ENCODE peak calls at places on chromosomes 1 and 21, in four cellular contexts. One of them, this sample, is unnamed.

GRCh38 chr1:83033682-83034081 is 965.2 kb downstream of the TTLL7 start:
- DNase-seq in lower leg skin: no peak
- DNase-seq in transverse colon: no peak
- DNase-seq in neural crest cell: no peak
- DNase-seq in this sample: no peak

GRCh38 chr1:54585181-54586066 is 37.4 kb downstream of the ACOT11 start:
- DNase-seq in neural crest cell: no peak
- DNase-seq in lower leg skin: no peak
- DNase-seq in transverse colon: no peak
- DNase-seq in this sample: no peak

GRCh38 chr1:78383923-78384322 is 106.9 kb upstream of the PTGFR start:
- DNase-seq in lower leg skin: no peak
- DNase-seq in transverse colon: no peak
- DNase-seq in neural crest cell: no peak
- DNase-seq in this sample: no peak

GRCh38 chr1:231216515-231216914 is 24.5 kb upstream of the GNPAT start:
- DNase-seq in lower leg skin: no peak
- DNase-seq in transverse colon: peak
- DNase-seq in neural crest cell: no peak
- DNase-seq in this sample: no peak

GRCh38 chr1:112060266-112060665 is 70.8 kb upstream of the KCND3 start:
- DNase-seq in lower leg skin: no peak
- DNase-seq in neural crest cell: no peak
- DNase-seq in transverse colon: no peak
- DNase-seq in this sample: no peak

GRCh38 chr1:224392411-224393249 is 36.0 kb downstream of the CNIH4 start:
- DNase-seq in transverse colon: no peak
- DNase-seq in neural crest cell: no peak
- DNase-seq in lower leg skin: no peak
- DNase-seq in this sample: no peak

GRCh38 chr21:21158376-21158918 is 160.2 kb downstream of the NCAM2 start:
- DNase-seq in lower leg skin: no peak
- DNase-seq in transverse colon: no peak
- DNase-seq in neural crest cell: no peak
- DNase-seq in this sample: no peak

GRCh38 chr1:178126790-178127189 is 32.9 kb downstream of the RASAL2 start:
- DNase-seq in lower leg skin: peak
- DNase-seq in transverse colon: no peak
- DNase-seq in neural crest cell: no peak
- DNase-seq in this sample: no peak

GRCh38 chr1:160759740-160760139 is 20.7 kb downstream of the SLAMF7 start:
- DNase-seq in neural crest cell: no peak
- DNase-seq in transverse colon: no peak
- DNase-seq in lower leg skin: no peak
- DNase-seq in this sample: no peak

GRCh38 chr1:36760081-36760480 is 274.2 kb downstream of the GRIK3 start:
- DNase-seq in lower leg skin: no peak
- DNase-seq in neural crest cell: no peak
- DNase-seq in transverse colon: no peak
- DNase-seq in this sample: no peak

GRCh38 chr1:820962-821361 is 102.8 kb upstream of the SAMD11 start:
- DNase-seq in lower leg skin: no peak
- DNase-seq in transverse colon: no peak
- DNase-seq in neural crest cell: no peak
- DNase-seq in this sample: no peak

GRCh38 chr1:156241926-156242325 is at the start of gene BGLAP:
- DNase-seq in neural crest cell: no peak
- DNase-seq in transverse colon: no peak
- DNase-seq in lower leg skin: no peak
- DNase-seq in this sample: no peak

GRCh38 chr21:16180613-16181012 is 450.8 kb downstream of the USP25 start:
- DNase-seq in lower leg skin: no peak
- DNase-seq in transverse colon: no peak
- DNase-seq in neural crest cell: no peak
- DNase-seq in this sample: no peak

GRCh38 chr21:28342229-28342810 is 650.4 kb downstream of the LTN1 start:
- DNase-seq in neural crest cell: no peak
- DNase-seq in transverse colon: no peak
- DNase-seq in lower leg skin: no peak
- DNase-seq in this sample: no peak

GRCh38 chr1:64163972-64164371 is 39.5 kb upstream of the UBE2U start:
- DNase-seq in lower leg skin: no peak
- DNase-seq in transverse colon: no peak
- DNase-seq in neural crest cell: no peak
- DNase-seq in this sample: no peak
- TF ChIP-seq CTCF in lower leg skin: no peak
- TF ChIP-seq CTCF in transverse colon: no peak
- TF ChIP-seq CTCF in neural crest cell: peak
- TF ChIP-seq CTCF in this sample: no peak

GRCh38 chr1:227901906-227902640 is 45.7 kb downstream of the WNT9A start:
- DNase-seq in transverse colon: no peak
- DNase-seq in neural crest cell: no peak
- DNase-seq in lower leg skin: no peak
- DNase-seq in this sample: no peak
- TF ChIP-seq CTCF in transverse colon: no peak
- TF ChIP-seq CTCF in neural crest cell: no peak
- TF ChIP-seq CTCF in lower leg skin: no peak
- TF ChIP-seq CTCF in this sample: no peak

GRCh38 chr1:203985676-203986075 is 87.2 kb upstream of the SOX13 start:
- DNase-seq in lower leg skin: no peak
- DNase-seq in transverse colon: no peak
- DNase-seq in neural crest cell: no peak
- DNase-seq in this sample: no peak

GRCh38 chr1:203990118-203990517 is 82.8 kb upstream of the SOX13 start:
- DNase-seq in transverse colon: no peak
- DNase-seq in neural crest cell: no peak
- DNase-seq in lower leg skin: no peak
- DNase-seq in this sample: no peak

GRCh38 chr1:203986887-203987461 is 85.9 kb upstream of the SOX13 start:
- DNase-seq in neural crest cell: no peak
- DNase-seq in lower leg skin: no peak
- DNase-seq in transverse colon: no peak
- DNase-seq in this sample: no peak

GRCh38 chr1:203985044-203985443 is 87.9 kb upstream of the SOX13 start:
- DNase-seq in lower leg skin: no peak
- DNase-seq in transverse colon: no peak
- DNase-seq in neural crest cell: no peak
- DNase-seq in this sample: no peak
- TF ChIP-seq CTCF in lower leg skin: no peak
- TF ChIP-seq CTCF in transverse colon: no peak
- TF ChIP-seq CTCF in neural crest cell: no peak
- TF ChIP-seq CTCF in this sample: no peak

GRCh38 chr21:44360174-44360573 is 6.8 kb downstream of the TRPM2 start:
- DNase-seq in lower leg skin: no peak
- DNase-seq in transverse colon: no peak
- DNase-seq in neural crest cell: no peak
- DNase-seq in this sample: peak
- TF ChIP-seq CTCF in lower leg skin: no peak
- TF ChIP-seq CTCF in transverse colon: no peak
- TF ChIP-seq CTCF in neural crest cell: peak
- TF ChIP-seq CTCF in this sample: peak

GRCh38 chr1:232643227-232643626 is 13.3 kb upstream of the SIPA1L2 start:
- DNase-seq in neural crest cell: no peak
- DNase-seq in transverse colon: no peak
- DNase-seq in lower leg skin: no peak
- DNase-seq in this sample: no peak
- TF ChIP-seq CTCF in neural crest cell: no peak
- TF ChIP-seq CTCF in transverse colon: no peak
- TF ChIP-seq CTCF in lower leg skin: no peak
- TF ChIP-seq CTCF in this sample: no peak